ENCODE peak calls at places on chromosomes 4 and X, in seven cellular contexts. One of them, this sample, is unnamed.
A peak's percentile ranks its signal among the peaks of the same experiment; 100 is the strongest.

GRCh38 chr4:20370284-20370683 is 118.6 kb downstream of the SLIT2 start:
- DNase-seq in GM23248: peak; percentile 37
- DNase-seq in ovary: no peak
- DNase-seq in neuronal stem cell: no peak
- DNase-seq in MM.1S: no peak
- DNase-seq in mucosa of descending colon: no peak
- DNase-seq in H9: no peak
- DNase-seq in this sample: no peak

GRCh38 chr4:139912423-139912822 is 241.6 kb downstream of the MAML3 start:
- DNase-seq in GM23248: peak; percentile 29
- DNase-seq in neuronal stem cell: no peak
- DNase-seq in MM.1S: no peak
- DNase-seq in ovary: no peak
- DNase-seq in mucosa of descending colon: no peak
- DNase-seq in H9: no peak
- DNase-seq in this sample: no peak

GRCh38 chr4:95317124-95317820 is 231.5 kb downstream of the UNC5C start:
- DNase-seq in ovary: no peak
- DNase-seq in H9: no peak
- DNase-seq in neuronal stem cell: no peak
- DNase-seq in MM.1S: no peak
- DNase-seq in GM23248: no peak
- DNase-seq in mucosa of descending colon: no peak
- DNase-seq in this sample: no peak

GRCh38 chr4:169625886-169626285 is 5.5 kb downstream of the CLCN3 start:
- DNase-seq in MM.1S: no peak
- DNase-seq in GM23248: no peak
- DNase-seq in neuronal stem cell: no peak
- DNase-seq in H9: no peak
- DNase-seq in mucosa of descending colon: no peak
- DNase-seq in ovary: no peak
- DNase-seq in this sample: no peak

GRCh38 chrX:42079968-42080367 is 156.6 kb upstream of the CASK start:
- DNase-seq in H9: no peak
- DNase-seq in ovary: no peak
- DNase-seq in neuronal stem cell: no peak
- DNase-seq in GM23248: peak; percentile 36
- DNase-seq in MM.1S: no peak
- DNase-seq in mucosa of descending colon: no peak
- DNase-seq in this sample: no peak

GRCh38 chr4:39825741-39826231 is 127.8 kb downstream of the UBE2K start:
- DNase-seq in H9: no peak
- DNase-seq in GM23248: peak; percentile 50
- DNase-seq in MM.1S: no peak
- DNase-seq in neuronal stem cell: no peak
- DNase-seq in ovary: no peak
- DNase-seq in mucosa of descending colon: no peak
- DNase-seq in this sample: no peak

GRCh38 chrX:39328661-39329060 is 527.4 kb downstream of the MID1IP1 start:
- DNase-seq in MM.1S: no peak
- DNase-seq in neuronal stem cell: no peak
- DNase-seq in H9: no peak
- DNase-seq in ovary: no peak
- DNase-seq in GM23248: no peak
- DNase-seq in mucosa of descending colon: no peak
- DNase-seq in this sample: no peak

GRCh38 chr4:147463065-147463464 is 17.8 kb upstream of the EDNRA start:
- DNase-seq in MM.1S: no peak
- DNase-seq in neuronal stem cell: no peak
- DNase-seq in mucosa of descending colon: no peak
- DNase-seq in GM23248: no peak
- DNase-seq in ovary: no peak
- DNase-seq in H9: no peak
- DNase-seq in this sample: no peak

GRCh38 chrX:16335181-16335580 is 167.9 kb downstream of the MAGEB17 start:
- DNase-seq in GM23248: no peak
- DNase-seq in neuronal stem cell: no peak
- DNase-seq in mucosa of descending colon: no peak
- DNase-seq in ovary: no peak
- DNase-seq in H9: no peak
- DNase-seq in MM.1S: no peak
- DNase-seq in this sample: no peak

GRCh38 chrX:148310402-148311200 is 189.8 kb upstream of the AFF2 start:
- DNase-seq in H9: no peak
- DNase-seq in GM23248: no peak
- DNase-seq in mucosa of descending colon: no peak
- DNase-seq in neuronal stem cell: no peak
- DNase-seq in MM.1S: peak; percentile 75
- DNase-seq in ovary: no peak
- DNase-seq in this sample: peak; percentile 4

GRCh38 chr4:4631150-4631549 is 89.3 kb upstream of the STX18 start:
- DNase-seq in mucosa of descending colon: no peak
- DNase-seq in neuronal stem cell: no peak
- DNase-seq in ovary: no peak
- DNase-seq in H9: no peak
- DNase-seq in GM23248: no peak
- DNase-seq in MM.1S: peak; percentile 18
- DNase-seq in this sample: no peak

GRCh38 chrX:72130762-72131231 is 918 bp downstream of the RTL5 start:
- DNase-seq in ovary: no peak
- DNase-seq in GM23248: no peak
- DNase-seq in H9: peak; percentile 34
- DNase-seq in neuronal stem cell: no peak
- DNase-seq in mucosa of descending colon: no peak
- DNase-seq in MM.1S: no peak
- DNase-seq in this sample: no peak

GRCh38 chr4:11549525-11549924 is 120.8 kb upstream of the HS3ST1 start:
- DNase-seq in GM23248: no peak
- DNase-seq in mucosa of descending colon: no peak
- DNase-seq in neuronal stem cell: no peak
- DNase-seq in ovary: no peak
- DNase-seq in H9: no peak
- DNase-seq in MM.1S: no peak
- DNase-seq in this sample: no peak

GRCh38 chrX:154542723-154543424 is 3.8 kb downstream of the G6PD start:
- DNase-seq in GM23248: no peak
- DNase-seq in MM.1S: no peak
- DNase-seq in ovary: no peak
- DNase-seq in mucosa of descending colon: no peak
- DNase-seq in H9: no peak
- DNase-seq in neuronal stem cell: no peak
- DNase-seq in this sample: no peak

GRCh38 chr4:137075586-137075985 is 456.7 kb downstream of the PCDH18 start:
- DNase-seq in ovary: no peak
- DNase-seq in GM23248: no peak
- DNase-seq in neuronal stem cell: no peak
- DNase-seq in MM.1S: no peak
- DNase-seq in mucosa of descending colon: no peak
- DNase-seq in H9: no peak
- DNase-seq in this sample: no peak

GRCh38 chrX:68929332-68930150 is 100.7 kb downstream of the EFNB1 start:
- DNase-seq in mucosa of descending colon: no peak
- DNase-seq in MM.1S: no peak
- DNase-seq in ovary: peak; percentile 53
- DNase-seq in neuronal stem cell: no peak
- DNase-seq in H9: no peak
- DNase-seq in GM23248: peak; percentile 74
- DNase-seq in this sample: no peak

GRCh38 chr4:61397174-61397573 is 197.0 kb downstream of the ADGRL3 start:
- DNase-seq in neuronal stem cell: no peak
- DNase-seq in GM23248: no peak
- DNase-seq in mucosa of descending colon: no peak
- DNase-seq in MM.1S: no peak
- DNase-seq in H9: no peak
- DNase-seq in ovary: no peak
- DNase-seq in this sample: no peak

GRCh38 chr4:152927737-152928136 is 8.4 kb upstream of the FHDC1 start:
- DNase-seq in mucosa of descending colon: no peak
- DNase-seq in GM23248: no peak
- DNase-seq in ovary: no peak
- DNase-seq in neuronal stem cell: no peak
- DNase-seq in H9: no peak
- DNase-seq in MM.1S: no peak
- DNase-seq in this sample: no peak

GRCh38 chr4:25666031-25666630 is 10.5 kb downstream of the SLC34A2 start:
- DNase-seq in neuronal stem cell: no peak
- DNase-seq in GM23248: no peak
- DNase-seq in MM.1S: no peak
- DNase-seq in H9: no peak
- DNase-seq in mucosa of descending colon: no peak
- DNase-seq in ovary: no peak
- DNase-seq in this sample: no peak

GRCh38 chrX:133307637-133308485 is 89.7 kb upstream of the TFDP3 start:
- DNase-seq in GM23248: peak; percentile 24
- DNase-seq in ovary: no peak
- DNase-seq in neuronal stem cell: peak; percentile 72
- DNase-seq in H9: peak; percentile 62
- DNase-seq in MM.1S: no peak
- DNase-seq in mucosa of descending colon: no peak
- DNase-seq in this sample: no peak

GRCh38 chrX:145673851-145674250 is 143.8 kb upstream of the SLITRK2 start:
- DNase-seq in MM.1S: no peak
- DNase-seq in H9: no peak
- DNase-seq in ovary: no peak
- DNase-seq in neuronal stem cell: no peak
- DNase-seq in mucosa of descending colon: no peak
- DNase-seq in GM23248: no peak
- DNase-seq in this sample: no peak
- H3K9me3 ChIP-seq in MM.1S: no peaks in the 10 kb centered on the region
- H3K9me3 ChIP-seq in H9: peaks cover 43% of the 10 kb centered on the region
- H3K9me3 ChIP-seq in ovary: no peaks in the 10 kb centered on the region
- H3K9me3 ChIP-seq in neuronal stem cell: no peaks in the 10 kb centered on the region
- H3K9me3 ChIP-seq in mucosa of descending colon: no peaks in the 10 kb centered on the region
- H3K9me3 ChIP-seq in GM23248: no peaks in the 10 kb centered on the region
- H3K9me3 ChIP-seq in this sample: no peaks in the 10 kb centered on the region

DNA sequence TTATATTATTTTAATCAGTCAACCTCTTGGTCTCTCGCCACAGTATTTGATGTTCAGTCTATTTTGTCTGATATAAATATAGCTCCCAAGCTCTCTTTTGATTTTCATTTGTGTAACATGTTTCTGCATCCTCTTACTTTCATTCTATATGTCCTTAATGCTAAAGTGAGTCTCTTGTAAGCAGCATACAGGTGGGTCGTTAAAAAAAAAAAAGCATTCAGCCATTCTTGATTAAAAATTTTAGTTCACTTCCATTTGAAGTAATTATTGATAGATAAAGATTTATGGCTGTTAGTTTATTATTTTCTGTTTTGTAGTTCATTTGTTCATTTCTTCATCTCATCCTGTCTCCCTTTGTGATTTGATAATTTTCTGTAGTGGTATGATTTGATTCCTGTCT is 229.1 kb downstream of the GUCY2F start:
- DNase-seq in GM23248: no peak
- DNase-seq in ovary: no peak
- DNase-seq in neuronal stem cell: no peak
- DNase-seq in H9: no peak
- DNase-seq in MM.1S: no peak
- DNase-seq in mucosa of descending colon: no peak
- DNase-seq in this sample: no peak
- H3K9me3 ChIP-seq in GM23248: no peaks in the 10 kb centered on the region
- H3K9me3 ChIP-seq in ovary: no peaks in the 10 kb centered on the region
- H3K9me3 ChIP-seq in neuronal stem cell: no peaks in the 10 kb centered on the region
- H3K9me3 ChIP-seq in H9: no peaks in the 10 kb centered on the region
- H3K9me3 ChIP-seq in MM.1S: no peaks in the 10 kb centered on the region
- H3K9me3 ChIP-seq in mucosa of descending colon: no peaks in the 10 kb centered on the region
- H3K9me3 ChIP-seq in this sample: no peaks in the 10 kb centered on the region

GRCh38 chrX:145729635-145730034 is 88.0 kb upstream of the SLITRK2 start:
- DNase-seq in MM.1S: no peak
- DNase-seq in mucosa of descending colon: no peak
- DNase-seq in H9: no peak
- DNase-seq in GM23248: no peak
- DNase-seq in ovary: no peak
- DNase-seq in neuronal stem cell: no peak
- DNase-seq in this sample: no peak
- H3K9me3 ChIP-seq in MM.1S: no peaks in the 10 kb centered on the region
- H3K9me3 ChIP-seq in mucosa of descending colon: peaks cover 6% of the 10 kb centered on the region
- H3K9me3 ChIP-seq in H9: peaks cover 40% of the 10 kb centered on the region
- H3K9me3 ChIP-seq in GM23248: no peaks in the 10 kb centered on the region
- H3K9me3 ChIP-seq in ovary: no peaks in the 10 kb centered on the region
- H3K9me3 ChIP-seq in neuronal stem cell: no peaks in the 10 kb centered on the region
- H3K9me3 ChIP-seq in this sample: no peaks in the 10 kb centered on the region

DNA sequence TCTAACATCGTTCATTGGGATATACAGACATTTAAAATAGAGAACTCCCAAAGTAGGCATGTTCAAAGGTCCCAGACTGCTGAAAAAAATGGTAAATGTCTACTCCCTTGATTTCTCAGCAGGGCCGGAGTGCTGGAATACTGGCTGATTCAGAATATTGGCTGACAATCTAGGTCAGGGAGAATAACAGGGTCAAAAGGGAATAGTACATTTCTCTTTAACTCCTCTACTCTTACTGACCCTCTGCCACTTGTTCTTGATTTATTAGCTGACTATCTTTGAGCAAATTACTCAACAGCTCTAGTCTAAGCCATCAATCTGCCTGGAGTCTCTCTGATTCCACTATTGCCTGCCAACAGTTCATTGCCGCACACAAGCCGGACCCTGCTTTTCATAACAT is 19.7 kb upstream of the NWD2 start:
- DNase-seq in mucosa of descending colon: no peak
- DNase-seq in MM.1S: no peak
- DNase-seq in ovary: no peak
- DNase-seq in neuronal stem cell: no peak
- DNase-seq in H9: no peak
- DNase-seq in GM23248: no peak
- DNase-seq in this sample: no peak
- H3K9me3 ChIP-seq in mucosa of descending colon: no peaks in the 10 kb centered on the region
- H3K9me3 ChIP-seq in MM.1S: no peaks in the 10 kb centered on the region
- H3K9me3 ChIP-seq in ovary: no peaks in the 10 kb centered on the region
- H3K9me3 ChIP-seq in neuronal stem cell: no peaks in the 10 kb centered on the region
- H3K9me3 ChIP-seq in H9: no peaks in the 10 kb centered on the region
- H3K9me3 ChIP-seq in GM23248: no peaks in the 10 kb centered on the region
- H3K9me3 ChIP-seq in this sample: no peaks in the 10 kb centered on the region

This sample was measured in T-helper 17 cell.